ENCODE peak calls at places on chromosomes 11 and 22, in six cellular contexts. One of them, this sample, is unnamed.
A peak's percentile ranks its signal among the peaks of the same experiment; 100 is the strongest.

GRCh38 chr11:45652781-45653180 is 12.6 kb downstream of the CHST1 start:
- DNase-seq in H1: no peak
- DNase-seq in H9: peak; percentile 22
- DNase-seq in mesenchymal stem cell: no peak
- DNase-seq in IMR-90: peak; percentile 52
- DNase-seq in mesendoderm: no peak
- DNase-seq in this sample: no peak

GRCh38 chr11:70873736-70874412 is 378.5 kb downstream of the SHANK2 start:
- DNase-seq in mesendoderm: no peak
- DNase-seq in H1: no peak
- DNase-seq in IMR-90: no peak
- DNase-seq in mesenchymal stem cell: no peak
- DNase-seq in H9: no peak
- DNase-seq in this sample: no peak

GRCh38 chr11:70364198-70364597 is 34.1 kb upstream of the CTTN start:
- DNase-seq in mesenchymal stem cell: no peak
- DNase-seq in H1: no peak
- DNase-seq in H9: no peak
- DNase-seq in mesendoderm: no peak
- DNase-seq in IMR-90: peak; percentile 31
- DNase-seq in this sample: no peak

GRCh38 chr22:41931701-41932269 is 5.2 kb upstream of the TNFRSF13C start:
- DNase-seq in H1: no peak
- DNase-seq in mesenchymal stem cell: no peak
- DNase-seq in H9: no peak
- DNase-seq in IMR-90: no peak
- DNase-seq in mesendoderm: no peak
- DNase-seq in this sample: no peak

GRCh38 chr11:16933756-16934603 is 80.2 kb downstream of the PLEKHA7 start:
- DNase-seq in mesenchymal stem cell: peak; percentile 5
- DNase-seq in IMR-90: no peak
- DNase-seq in mesendoderm: peak; percentile 98
- DNase-seq in H9: no peak
- DNase-seq in H1: no peak
- DNase-seq in this sample: no peak

GRCh38 chr11:114569781-114570180 is 10.1 kb upstream of the NXPE1 start:
- DNase-seq in IMR-90: no peak
- DNase-seq in H1: no peak
- DNase-seq in H9: no peak
- DNase-seq in mesenchymal stem cell: no peak
- DNase-seq in mesendoderm: no peak
- DNase-seq in this sample: no peak

GRCh38 chr11:44333271-44334218 is 23.6 kb upstream of the ALX4 start:
- DNase-seq in H9: no peak
- DNase-seq in mesendoderm: no peak
- DNase-seq in H1: no peak
- DNase-seq in mesenchymal stem cell: no peak
- DNase-seq in IMR-90: peak; percentile 25
- DNase-seq in this sample: no peak

GRCh38 chr11:65391007-65391406 is 4.6 kb downstream of the FRMD8 start:
- DNase-seq in H1: no peak
- DNase-seq in mesenchymal stem cell: peak; percentile 67
- DNase-seq in IMR-90: peak; percentile 37
- DNase-seq in H9: no peak
- DNase-seq in mesendoderm: peak; percentile 83
- DNase-seq in this sample: no peak

GRCh38 chr11:116707250-116707649 is 65.5 kb downstream of the BUD13 start:
- DNase-seq in H9: no peak
- DNase-seq in mesendoderm: no peak
- DNase-seq in H1: no peak
- DNase-seq in IMR-90: no peak
- DNase-seq in mesenchymal stem cell: no peak
- DNase-seq in this sample: no peak

GRCh38 chr22:36781656-36782627 is 6.0 kb upstream of the IFT27 start:
- DNase-seq in mesendoderm: peak; percentile 90
- DNase-seq in H1: peak; percentile 73
- DNase-seq in H9: peak; percentile 92
- DNase-seq in IMR-90: peak; percentile 92
- DNase-seq in mesenchymal stem cell: peak; percentile 92
- DNase-seq in this sample: peak; percentile 71

DNA sequence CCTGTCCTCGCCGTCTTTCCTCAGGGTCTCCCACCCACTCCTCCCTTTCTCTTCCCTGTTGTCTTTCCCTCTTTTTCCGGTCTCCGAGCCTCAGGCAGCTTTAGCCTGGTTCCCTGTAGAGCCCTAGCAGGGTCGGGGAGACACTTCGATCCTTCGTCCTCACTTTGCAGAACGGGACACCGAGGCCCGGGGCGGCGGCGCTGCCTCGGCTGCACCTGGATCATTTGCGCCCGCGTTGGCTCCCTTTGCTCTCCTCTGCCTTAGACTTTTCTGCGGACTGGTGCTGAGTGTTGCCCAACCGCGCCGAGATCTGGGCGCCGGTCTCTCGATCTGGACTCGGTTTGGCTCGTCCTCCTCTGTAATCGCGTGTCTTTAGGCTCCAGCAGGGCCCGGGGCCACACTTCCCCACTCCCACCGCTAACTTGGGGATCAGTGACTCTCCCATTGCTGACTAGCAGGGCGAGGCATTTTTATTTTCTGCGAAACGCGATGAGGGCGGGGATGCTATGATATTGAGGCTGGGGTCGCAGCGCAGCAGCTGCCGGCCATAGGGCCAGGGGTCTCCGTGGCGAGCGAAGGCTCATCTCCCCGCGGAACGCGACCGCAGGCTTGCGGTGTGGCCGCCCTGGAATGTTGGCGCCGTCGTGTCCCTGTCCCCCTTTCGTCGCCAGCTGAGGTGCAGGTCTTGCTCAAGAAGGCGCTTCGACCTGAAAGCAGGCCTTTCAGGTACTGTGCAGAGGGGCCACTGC is 1.6 kb upstream of the E2F8 start:
- DNase-seq in H9: peak; percentile 49
- DNase-seq in H1: no peak
- DNase-seq in mesenchymal stem cell: peak; percentile 21
- DNase-seq in IMR-90: no peak
- DNase-seq in mesendoderm: peak; percentile 23
- DNase-seq in this sample: no peak
- H2AK5ac ChIP-seq in H9: no peak overlapping the region
- H2AK5ac ChIP-seq in H1: no peak overlapping the region
- H2AK5ac ChIP-seq in mesenchymal stem cell: no peak overlapping the region
- H2AK5ac ChIP-seq in IMR-90: no peak overlapping the region
- H2AK5ac ChIP-seq in mesendoderm: no peak overlapping the region
- H2AK5ac ChIP-seq in this sample: peak overlapping the region; percentile 52

DNA sequence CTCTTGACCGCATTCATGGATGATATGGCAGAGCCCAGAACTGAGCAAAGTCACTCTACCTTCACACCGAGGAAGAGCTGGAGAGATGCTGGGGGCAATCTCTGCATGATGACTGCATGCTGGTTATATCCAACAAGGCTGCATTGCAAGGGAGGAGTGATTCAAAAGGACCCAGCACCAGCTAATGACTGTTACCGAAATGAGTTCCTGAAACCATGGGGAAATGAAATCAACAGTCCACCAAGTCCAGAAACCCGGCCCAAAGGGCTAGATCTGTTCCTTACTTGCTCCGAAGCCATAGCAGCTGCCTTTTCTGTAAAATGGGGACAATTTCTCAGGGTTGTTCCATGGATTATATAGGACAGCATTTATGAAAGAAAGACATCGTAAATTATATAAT is 1.2 kb upstream of the SMIM35 start:
- DNase-seq in mesendoderm: no peak
- DNase-seq in H1: no peak
- DNase-seq in H9: no peak
- DNase-seq in mesenchymal stem cell: no peak
- DNase-seq in IMR-90: no peak
- DNase-seq in this sample: no peak
- H3K9ac ChIP-seq in mesendoderm: no peak overlapping the region
- H3K9ac ChIP-seq in H1: no peak overlapping the region
- H3K9ac ChIP-seq in H9: no peak overlapping the region
- H3K9ac ChIP-seq in mesenchymal stem cell: no peak overlapping the region
- H3K9ac ChIP-seq in IMR-90: no peak overlapping the region
- H3K9ac ChIP-seq in this sample: no peak overlapping the region

DNA sequence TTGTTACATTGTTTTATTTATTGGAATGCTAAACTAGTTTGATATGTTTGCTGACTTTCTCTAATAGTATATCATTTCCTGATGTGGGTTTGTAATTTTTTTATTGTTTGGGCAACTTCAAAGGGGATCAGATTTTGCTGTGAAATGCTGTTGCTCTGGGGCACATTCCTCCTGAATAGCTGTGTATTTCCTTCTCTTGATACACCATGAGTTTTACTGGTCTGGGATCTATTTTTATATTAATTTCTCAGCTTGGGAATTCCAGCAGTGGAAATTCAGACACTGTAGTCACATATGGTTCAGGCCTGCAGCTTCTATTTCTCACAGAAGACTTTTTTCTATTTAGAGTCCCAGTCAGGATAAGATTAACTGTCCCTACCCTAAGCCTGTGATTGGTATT is 58.9 kb downstream of the RPUSD4 start:
- DNase-seq in mesendoderm: no peak
- DNase-seq in IMR-90: no peak
- DNase-seq in H1: no peak
- DNase-seq in mesenchymal stem cell: no peak
- DNase-seq in H9: no peak
- DNase-seq in this sample: no peak
- H3K27me3 ChIP-seq in mesendoderm: no peaks in the 10 kb centered on the region
- H3K27me3 ChIP-seq in IMR-90: peaks cover 58% of the 10 kb centered on the region
- H3K27me3 ChIP-seq in H1: no peaks in the 10 kb centered on the region
- H3K27me3 ChIP-seq in mesenchymal stem cell: peaks cover 25% of the 10 kb centered on the region
- H3K27me3 ChIP-seq in H9: no peaks in the 10 kb centered on the region
- H3K27me3 ChIP-seq in this sample: no peaks in the 10 kb centered on the region

GRCh38 chr11:126147268-126148111 is 64.0 kb downstream of the RPUSD4 start:
- DNase-seq in mesenchymal stem cell: peak; percentile 19
- DNase-seq in H9: peak; percentile 52
- DNase-seq in H1: no peak
- DNase-seq in IMR-90: no peak
- DNase-seq in mesendoderm: peak; percentile 49
- DNase-seq in this sample: peak; percentile 52
- H2AK5ac ChIP-seq in mesenchymal stem cell: peak overlapping the region; percentile 46
- H2AK5ac ChIP-seq in H9: no peak overlapping the region
- H2AK5ac ChIP-seq in H1: no peak overlapping the region
- H2AK5ac ChIP-seq in IMR-90: no peak overlapping the region
- H2AK5ac ChIP-seq in mesendoderm: no peak overlapping the region
- H2AK5ac ChIP-seq in this sample: no peak overlapping the region

DNA sequence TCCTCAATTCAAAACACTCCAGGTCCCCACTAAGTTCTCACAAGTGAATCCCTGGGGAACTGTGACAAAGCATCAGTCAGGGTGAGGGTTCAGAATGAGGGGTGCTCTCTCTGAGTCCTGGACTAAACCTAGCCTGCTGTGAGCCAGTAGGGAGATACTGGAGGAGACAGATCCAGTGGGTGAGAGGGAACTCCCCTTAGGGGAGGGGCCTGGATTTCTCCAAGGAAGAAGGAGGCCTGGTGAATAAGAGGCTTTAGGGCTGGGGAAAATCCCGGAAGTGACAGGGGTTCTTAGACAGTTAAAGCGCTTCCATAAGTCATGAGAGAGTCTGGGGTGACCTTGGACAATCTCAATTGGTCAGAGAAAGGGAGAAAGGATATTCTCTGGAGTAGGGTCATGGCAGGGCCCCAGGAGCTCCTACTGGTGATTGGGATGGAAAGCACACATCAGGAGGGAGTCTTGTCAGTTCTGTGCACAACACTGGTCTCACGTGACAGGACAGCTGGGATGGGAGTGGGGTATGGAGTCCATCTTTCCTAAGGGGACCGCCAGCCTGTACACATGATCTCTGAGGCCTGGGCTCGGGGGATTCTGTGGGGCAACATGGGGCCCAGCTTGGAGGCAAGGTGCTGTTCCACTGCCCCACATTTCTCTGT is 1.5 kb downstream of the TBC1D10A start:
- DNase-seq in mesendoderm: peak; percentile 32
- DNase-seq in H9: no peak
- DNase-seq in mesenchymal stem cell: peak; percentile 98
- DNase-seq in IMR-90: peak; percentile 90
- DNase-seq in H1: no peak
- DNase-seq in this sample: no peak
- H3K9ac ChIP-seq in mesendoderm: no peak overlapping the region
- H3K9ac ChIP-seq in H9: no peak overlapping the region
- H3K9ac ChIP-seq in mesenchymal stem cell: peak overlapping the region; percentile 90
- H3K9ac ChIP-seq in IMR-90: peak overlapping the region; percentile 90
- H3K9ac ChIP-seq in H1: no peak overlapping the region
- H3K9ac ChIP-seq in this sample: no peak overlapping the region

GRCh38 chr22:26958378-26958777 is 301.0 kb downstream of the MIAT start:
- DNase-seq in H1: no peak
- DNase-seq in mesendoderm: no peak
- DNase-seq in mesenchymal stem cell: no peak
- DNase-seq in IMR-90: no peak
- DNase-seq in H9: no peak
- DNase-seq in this sample: no peak
- H3K27me3 ChIP-seq in H1: peaks cover 3% of the 10 kb centered on the region
- H3K27me3 ChIP-seq in mesendoderm: no peaks in the 10 kb centered on the region
- H3K27me3 ChIP-seq in mesenchymal stem cell: peaks cover 61% of the 10 kb centered on the region
- H3K27me3 ChIP-seq in IMR-90: peaks cover 29% of the 10 kb centered on the region
- H3K27me3 ChIP-seq in H9: no peaks in the 10 kb centered on the region
- H3K27me3 ChIP-seq in this sample: peaks cover 52% of the 10 kb centered on the region

GRCh38 chr11:86742436-86742805 is 57.9 kb upstream of the PRSS23 start:
- DNase-seq in H1: no peak
- DNase-seq in H9: no peak
- DNase-seq in IMR-90: no peak
- DNase-seq in mesenchymal stem cell: no peak
- DNase-seq in mesendoderm: no peak
- DNase-seq in this sample: no peak
- H2AK5ac ChIP-seq in H1: no peak overlapping the region
- H2AK5ac ChIP-seq in H9: no peak overlapping the region
- H2AK5ac ChIP-seq in IMR-90: peak overlapping the region; percentile 96
- H2AK5ac ChIP-seq in mesenchymal stem cell: peak overlapping the region; percentile 40
- H2AK5ac ChIP-seq in mesendoderm: no peak overlapping the region
- H2AK5ac ChIP-seq in this sample: peak overlapping the region; percentile 57